ENCODE peak calls at places on chromosomes 2 and 18, in six cellular contexts. J is IMR-90, X is gastrocnemius medialis, W is breast epithelium, Y is A549, G is endothelial cell of umbilical vein. I is an unnamed sample. For H3K4me1, the result is how much of the 10 kb centered on the place peaks cover.

GRCh38 chr2:24515335-24515734 is 24.3 kb downstream of the NCOA1 start:
- DNase-seq in J (no peak), X (no peak), W (no peak), Y (peak), G (peak), I (no peak)

GRCh38 chr18:33210575-33211189 is 229.8 kb downstream of the CCDC178 start:
- DNase-seq in J (peak), X (no peak), W (no peak), Y (peak), G (peak), I (peak)

GRCh38 chr2:85547859-85548607 is 9.1 kb downstream of the MAT2A start:
- DNase-seq in J (peak), X (no peak), W (no peak), Y (no peak), G (no peak), I (peak)

GRCh38 chr2:23554054-23554697 is 169.2 kb downstream of the KLHL29 start:
- DNase-seq in J (no peak), X (no peak), W (no peak), Y (no peak), G (no peak), I (no peak)

GRCh38 chr2:27545348-27546141 is 37.3 kb upstream of the ZNF512 start:
- DNase-seq in J (peak), X (no peak), W (no peak), Y (no peak), G (no peak), I (no peak)

GRCh38 chr18:63707816-63708215 is 5.1 kb downstream of the SERPINB11 start:
- DNase-seq in J (peak), X (no peak), W (no peak), Y (no peak), G (no peak), I (no peak)

GRCh38 chr2:108270768-108271506 is 17.8 kb upstream of the SULT1C2 start:
- DNase-seq in J (no peak), X (no peak), W (no peak), Y (no peak), G (no peak), I (no peak)

GRCh38 chr2:200962821-200963128 is 685 bp downstream of the ORC2 start:
- DNase-seq in J (no peak), X (no peak), W (no peak), Y (no peak), G (no peak), I (no peak)

GRCh38 chr18:31100598-31101147 is 1.5 kb downstream of the DSC2 start:
- DNase-seq in J (no peak), X (no peak), W (no peak), Y (no peak), G (no peak), I (peak)

GRCh38 chr2:168738057-168738456 is 64.4 kb upstream of the NOSTRIN start:
- DNase-seq in J (no peak), X (no peak), W (no peak), Y (no peak), G (peak), I (no peak)

GRCh38 chr2:220891405-220891804 is 680.7 kb downstream of the EPHA4 start:
- DNase-seq in J (peak), X (no peak), W (no peak), Y (peak), G (peak), I (no peak)

GRCh38 chr2:68690851-68691250 is 43.8 kb upstream of the ARHGAP25 start:
- DNase-seq in J (no peak), X (no peak), W (no peak), Y (no peak), G (no peak), I (no peak)

GRCh38 chr2:70070557-70071268 is 16.6 kb upstream of the PCBP1 start:
- DNase-seq in J (peak), X (peak), W (no peak), Y (peak), G (peak), I (peak)

GRCh38 chr2:230691005-230691647 is 21.5 kb upstream of the CAB39 start:
- DNase-seq in J (peak), X (no peak), W (no peak), Y (no peak), G (no peak), I (no peak)

GRCh38 chr2:240956161-240956934 is 42.1 kb upstream of the SNED1 start:
- DNase-seq in J (no peak), X (peak), W (peak), Y (no peak), G (no peak), I (no peak)

GRCh38 chr2:128548461-128548891 is 229.8 kb upstream of the HS6ST1 start:
- DNase-seq in J (no peak), X (no peak), W (no peak), Y (no peak), G (no peak), I (no peak)

GRCh38 chr2:170425291-170425751 is 247.4 kb downstream of the MYO3B start:
- DNase-seq in J (peak), X (no peak), W (no peak), Y (no peak), G (no peak), I (no peak)

GRCh38 chr2:239468491-239469017 is 67.7 kb upstream of the HDAC4 start:
- DNase-seq in J (no peak), X (no peak), W (peak), Y (no peak), G (no peak), I (no peak)

GRCh38 chr2:215966951-215967350 is 46.4 kb downstream of the MREG start:
- DNase-seq in J (peak), X (no peak), W (no peak), Y (no peak), G (peak), I (no peak)

GRCh38 chr2:157628282-157628531 is 457 bp downstream of the ACVR1C start:
- DNase-seq in J (no peak), X (no peak), W (no peak), Y (no peak), G (no peak), I (no peak)

GRCh38 chr2:203328735-203329549 is 748 bp downstream of the ABI2 start:
- DNase-seq in J (peak), X (no peak), W (no peak), Y (peak), G (peak), I (peak)

GRCh38 chr18:48826806-48827205 is 124.0 kb downstream of the SMAD7 start:
- DNase-seq in J (no peak), X (no peak), W (peak), Y (no peak), G (no peak), I (no peak)

GRCh38 chr18:61496374-61496773 is 163.1 kb downstream of the CDH20 start:
- DNase-seq in J (no peak), X (no peak), W (no peak), Y (no peak), G (no peak), I (no peak)

GRCh38 chr2:184370954-184371353 is 227.4 kb upstream of the ZNF804A start:
- DNase-seq in J (no peak), X (no peak), W (no peak), Y (no peak), G (no peak), I (no peak)

GRCh38 chr2:151971301-151972072 is 127.4 kb downstream of the CACNB4 start:
- DNase-seq in J (no peak), X (no peak), W (no peak), Y (no peak), G (no peak), I (no peak)

GRCh38 chr2:12759248-12759647 is 42.5 kb downstream of the TRIB2 start:
- DNase-seq in J (peak), X (no peak), W (no peak), Y (no peak), G (peak), I (no peak)

GRCh38 chr2:162244559-162245031 is 1.4 kb upstream of the FAP start:
- DNase-seq in J (peak), X (no peak), W (no peak), Y (peak), G (peak), I (no peak)

GRCh38 chr18:49006641-49007136 is 55.9 kb upstream of the SMAD7 start:
- DNase-seq in J (no peak), X (no peak), W (no peak), Y (no peak), G (no peak), I (no peak)

GRCh38 chr18:23825978-23826405 is 136.7 kb downstream of the LAMA3 start:
- DNase-seq in J (peak), X (peak), W (no peak), Y (no peak), G (peak), I (peak)

GRCh38 chr2:35688298-35688697 is 667.3 kb upstream of the CRIM1 start:
- DNase-seq in J (no peak), X (no peak), W (no peak), Y (no peak), G (no peak), I (no peak)

GRCh38 chr2:144625216-144626010 is 105.5 kb upstream of the ZEB2 start:
- DNase-seq in J (no peak), X (no peak), W (no peak), Y (no peak), G (no peak), I (no peak)

DNA sequence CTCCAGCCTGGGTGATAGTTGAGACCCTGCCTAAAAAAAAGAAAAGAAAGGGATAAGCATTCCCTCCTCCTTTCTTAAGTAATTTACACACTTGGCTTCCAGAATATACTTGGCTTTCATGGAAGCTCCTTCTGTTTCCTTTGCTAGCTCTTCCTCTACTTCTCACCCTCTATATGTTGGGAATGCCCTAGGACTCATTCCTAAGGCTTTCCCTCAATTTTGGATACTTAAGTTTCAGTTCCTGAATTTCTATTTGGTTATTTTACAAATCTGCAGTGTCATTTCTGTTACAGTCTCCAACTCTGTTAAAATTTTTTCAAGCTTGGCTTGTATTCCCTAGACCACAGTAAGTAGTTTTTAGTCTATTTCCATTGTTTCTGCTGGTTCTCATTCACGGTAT is 23.6 kb downstream of the SP3 start:
- DNase-seq in J (no peak), X (no peak), W (no peak), Y (no peak), G (no peak), I (no peak)
- H3K4me1 ChIP-seq in J (under half), X (half or more), W (under half), Y (half or more), G (under half), I (under half)

GRCh38 chr2:71468279-71469015 is 15.1 kb downstream of the DYSF start:
- DNase-seq in J (no peak), X (no peak), W (no peak), Y (no peak), G (no peak), I (no peak)

GRCh38 chr2:71466301-71467179 is 13.2 kb downstream of the DYSF start:
- DNase-seq in J (no peak), X (peak), W (no peak), Y (peak), G (peak), I (no peak)

GRCh38 chr2:71465356-71465755 is 12.0 kb downstream of the DYSF start:
- DNase-seq in J (no peak), X (no peak), W (no peak), Y (no peak), G (no peak), I (no peak)

GRCh38 chr2:71465961-71466300 is 12.6 kb downstream of the DYSF start:
- DNase-seq in J (no peak), X (no peak), W (no peak), Y (no peak), G (no peak), I (no peak)

DNA sequence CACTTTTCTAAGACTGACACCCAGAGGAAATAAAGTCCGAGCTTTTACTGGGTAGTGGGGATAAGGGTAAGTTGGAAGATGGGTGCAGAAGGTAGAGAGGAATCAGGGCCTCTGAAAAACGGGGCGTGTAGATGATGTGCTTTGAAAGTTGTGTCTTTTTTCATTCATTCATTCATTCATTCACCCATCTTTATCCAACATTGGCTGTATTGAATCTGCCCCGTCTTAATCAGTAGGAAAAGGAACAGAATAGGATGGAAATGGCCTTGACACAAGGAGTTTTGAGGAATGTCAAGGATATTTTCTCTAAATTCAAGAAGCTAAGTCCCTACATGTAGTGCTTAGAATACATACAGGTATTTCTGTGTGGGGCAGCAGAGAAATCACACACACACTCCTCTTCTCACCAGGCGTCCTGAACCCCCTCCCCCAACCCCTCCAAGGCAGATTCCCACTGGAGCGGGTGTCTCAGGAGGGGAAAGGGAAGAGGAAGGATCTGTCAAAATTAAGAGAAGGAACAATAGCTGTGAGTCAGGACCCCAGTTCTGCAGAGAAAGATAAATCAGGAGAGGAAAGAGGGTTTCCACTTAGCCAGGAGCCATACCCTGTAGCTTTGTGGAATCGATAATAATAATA is 13.9 kb downstream of the DYSF start:
- DNase-seq in J (no peak), X (no peak), W (no peak), Y (no peak), G (peak), I (no peak)
- TF ChIP-seq CTCF in J (no peak), X (no peak), W (no peak), Y (no peak), G (no peak), I (no peak)

GRCh38 chr2:43634604-43635306 is 2.3 kb upstream of the PLEKHH2 start:
- DNase-seq in J (peak), X (no peak), W (no peak), Y (peak), G (peak), I (peak)

GRCh38 chr2:43642363-43642762 is 5.3 kb downstream of the PLEKHH2 start:
- DNase-seq in J (no peak), X (no peak), W (no peak), Y (no peak), G (no peak), I (no peak)

GRCh38 chr2:43631918-43632317 is 5.1 kb upstream of the PLEKHH2 start:
- DNase-seq in J (no peak), X (no peak), W (no peak), Y (no peak), G (no peak), I (no peak)

GRCh38 chr2:43636616-43637015 is 444 bp upstream of the PLEKHH2 start:
- DNase-seq in J (no peak), X (no peak), W (no peak), Y (no peak), G (no peak), I (no peak)

GRCh38 chr2:43637030-43637803 is at the start of gene PLEKHH2:
- DNase-seq in J (peak), X (peak), W (peak), Y (peak), G (peak), I (peak)
- TF ChIP-seq POLR2A in J (no peak), X (peak), W (peak), Y (no peak), G (no peak), I (peak)

DNA sequence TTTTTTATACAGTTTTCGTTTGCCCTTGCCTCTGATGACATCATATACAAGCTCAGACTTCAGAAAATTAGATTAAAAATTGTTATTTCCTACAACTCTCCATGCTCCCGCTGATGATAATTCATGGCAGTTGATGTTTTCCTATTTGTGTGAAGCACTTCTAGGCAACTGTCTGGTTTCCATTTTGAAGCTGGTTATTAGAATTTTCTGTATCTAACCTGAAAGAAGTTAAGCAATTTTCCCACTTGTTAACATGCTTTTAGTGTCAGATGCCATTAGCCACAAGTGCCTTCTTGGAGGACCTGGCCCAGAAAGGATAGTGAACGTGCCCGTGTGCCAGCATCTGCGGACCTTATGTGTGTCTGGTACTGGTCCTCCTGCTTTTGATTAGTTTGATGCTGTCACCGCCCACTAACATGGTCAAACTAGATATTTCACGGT is 347.6 kb upstream of the RAB12 start:
- DNase-seq in J (no peak), X (no peak), W (no peak), Y (no peak), G (no peak), I (no peak)
- H3K4me1 ChIP-seq in J (under half), X (under half), W (under half), Y (under half), G (under half), I (under half)

GRCh38 chr2:191501390-191502168 is 176.4 kb upstream of the NABP1 start:
- DNase-seq in J (peak), X (no peak), W (no peak), Y (peak), G (peak), I (no peak)
- TF ChIP-seq CTCF in J (peak), X (peak), W (peak), Y (peak), G (peak), I (peak)

GRCh38 chr2:42957109-42958035 is 165.0 kb upstream of the HAAO start:
- DNase-seq in J (peak), X (no peak), W (no peak), Y (no peak), G (no peak), I (no peak)
- TF ChIP-seq POLR2A in J (no peak), X (no peak), W (no peak), Y (no peak), G (no peak), I (no peak)

DNA sequence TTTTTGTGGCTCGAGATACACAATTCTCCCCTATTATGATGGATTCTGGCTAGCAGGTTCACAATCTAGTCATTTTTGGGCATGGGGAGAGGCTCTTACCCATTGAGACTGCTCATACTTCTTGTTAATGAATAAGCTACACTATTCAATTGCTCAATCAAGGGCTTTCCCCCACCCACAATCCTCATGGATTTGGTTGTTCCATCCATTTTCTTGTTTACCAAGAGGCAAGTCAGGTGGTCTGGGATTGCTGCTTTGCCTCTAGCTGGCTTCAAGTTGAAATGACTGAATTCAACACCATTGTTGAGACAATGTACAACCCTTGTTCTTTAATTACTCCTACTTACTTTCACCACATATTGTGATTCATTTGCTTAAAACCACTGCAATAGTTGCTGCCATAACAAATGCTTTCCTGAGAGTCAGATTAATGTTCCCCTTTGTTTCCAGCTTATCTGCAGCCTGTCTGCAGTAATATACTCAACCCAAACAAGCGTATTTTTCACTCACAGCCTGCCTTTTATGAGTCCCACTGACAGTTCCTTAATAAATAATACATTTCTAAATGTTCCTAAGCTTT is 532.2 kb downstream of the RIT2 start:
- DNase-seq in J (no peak), X (no peak), W (no peak), Y (no peak), G (no peak), I (no peak)
- H3K4me1 ChIP-seq in J (under half), X (under half), W (under half), Y (under half), G (under half), I (under half)

GRCh38 chr2:158967114-158967730 is 1.2 kb upstream of the TANC1 start:
- DNase-seq in J (no peak), X (no peak), W (no peak), Y (no peak), G (no peak), I (no peak)
- TF ChIP-seq CTCF in J (no peak), X (no peak), W (no peak), Y (no peak), G (no peak), I (no peak)

GRCh38 chr18:55310863-55311262 is 277.1 kb downstream of the TCF4 start:
- DNase-seq in J (no peak), X (no peak), W (no peak), Y (no peak), G (no peak), I (no peak)
- TF ChIP-seq POLR2A in J (no peak), X (no peak), W (no peak), Y (no peak), G (no peak), I (no peak)

I was measured in body of pancreas.